ENCODE peak calls at places on chromosomes 3 and 15, in nine cellular contexts. A is EL, Q is T-helper 9 cell, L is NCI-H774, V is GM19239, N is NCI-H2081, F is LoVo, B is skeletal muscle cell, S is adrenal gland. R is an unnamed sample.

GRCh38 chr15:79674124-79674465 is 222.7 kb downstream of the MTHFS start:
- DNase-seq in V (no peak), S (no peak), L (no peak), Q (no peak), F (no peak), B (no peak), A (no peak), N (no peak), R (no peak)

GRCh38 chr15:45550436-45550835 is 27.9 kb upstream of the SLC30A4 start:
- DNase-seq in Q (no peak), B (no peak), N (no peak), S (no peak), A (peak; percentile 65), F (no peak), V (no peak), L (no peak), R (peak; percentile 24)

GRCh38 chr3:189355481-189356201 is 183.9 kb downstream of the TPRG1 start:
- DNase-seq in F (peak; percentile 90), A (peak; percentile 81), S (no peak), N (no peak), L (no peak), Q (peak; percentile 9), V (no peak), B (peak; percentile 51), R (peak; percentile 47)

GRCh38 chr15:80942746-80943565 is 46.7 kb downstream of the MESD start:
- DNase-seq in V (no peak), Q (no peak), A (no peak), S (no peak), F (no peak), B (no peak), L (no peak), N (no peak), R (no peak)

GRCh38 chr15:38079236-38079635 is 144.8 kb downstream of the TMCO5A start:
- DNase-seq in F (no peak), L (no peak), Q (no peak), B (no peak), S (no peak), N (no peak), A (no peak), V (no peak), R (no peak)

GRCh38 chr15:77554306-77555080 is 78.2 kb downstream of the LINGO1 start:
- DNase-seq in Q (no peak), L (no peak), A (no peak), N (no peak), S (no peak), V (no peak), B (no peak), F (no peak), R (no peak)

GRCh38 chr15:62447742-62448141 is 282.7 kb upstream of the C2CD4B start:
- DNase-seq in S (no peak), B (no peak), F (no peak), Q (no peak), N (no peak), L (no peak), V (no peak), A (no peak), R (no peak)

GRCh38 chr15:76953913-76954312 is 22.4 kb downstream of the RCN2 start:
- DNase-seq in Q (no peak), F (no peak), V (no peak), N (no peak), S (no peak), L (no peak), A (no peak), B (no peak), R (no peak)

GRCh38 chr3:177530908-177531307 is 333.6 kb upstream of the TBL1XR1 start:
- DNase-seq in A (no peak), V (no peak), Q (no peak), L (no peak), N (no peak), S (no peak), F (no peak), B (no peak), R (no peak)

GRCh38 chr3:136543385-136543784 is 208.8 kb downstream of the STAG1 start:
- DNase-seq in N (no peak), F (no peak), A (peak; percentile 15), Q (no peak), V (no peak), L (no peak), S (no peak), B (no peak), R (no peak)

GRCh38 chr3:150765949-150766720 is 3.2 kb upstream of the SIAH2 start:
- DNase-seq in N (no peak), V (no peak), S (no peak), F (no peak), A (peak; percentile 67), B (peak; percentile 39), L (no peak), Q (no peak), R (peak; percentile 77)

GRCh38 chr3:15010664-15011063 is 54.5 kb downstream of the MRPS25 start:
- DNase-seq in L (no peak), N (no peak), V (no peak), S (no peak), A (no peak), Q (no peak), B (no peak), F (no peak), R (no peak)

GRCh38 chr3:161413127-161413854 is 42.0 kb upstream of the SPTSSB start:
- DNase-seq in F (no peak), B (peak; percentile 54), Q (no peak), S (peak; percentile 56), N (no peak), A (peak; percentile 16), V (no peak), L (no peak), R (peak; percentile 83)

GRCh38 chr15:56918046-56918906 is at the start of gene TCF12:
- DNase-seq in S (peak; percentile 95), V (peak; percentile 83), L (peak; percentile 94), N (peak; percentile 95), Q (peak; percentile 81), A (peak; percentile 96), B (peak; percentile 90), F (peak; percentile 95), R (peak; percentile 98)

GRCh38 chr3:30511524-30512278 is 94.7 kb upstream of the TGFBR2 start:
- DNase-seq in N (no peak), V (no peak), B (peak; percentile 96), A (peak; percentile 96), F (no peak), L (no peak), Q (no peak), S (peak; percentile 68), R (peak; percentile 92)

GRCh38 chr3:73580343-73580742 is 44.4 kb downstream of the PDZRN3 start:
- DNase-seq in Q (no peak), L (no peak), F (no peak), S (no peak), V (no peak), N (peak; percentile 21), A (peak; percentile 86), B (peak; percentile 100), R (peak; percentile 87)

GRCh38 chr3:183619020-183619419 is 16.4 kb upstream of the KLHL24 start:
- DNase-seq in N (no peak), S (no peak), B (no peak), F (no peak), Q (no peak), V (no peak), A (no peak), L (no peak), R (no peak)

GRCh38 chr15:44034933-44035624 is 160.0 kb downstream of the FRMD5 start:
- DNase-seq in F (no peak), B (no peak), L (no peak), A (peak; percentile 70), Q (no peak), V (no peak), S (no peak), N (no peak), R (peak; percentile 82)

GRCh38 chr3:189298469-189299375 is 127.0 kb downstream of the TPRG1 start:
- DNase-seq in Q (no peak), N (no peak), B (no peak), V (no peak), F (no peak), A (peak; percentile 21), L (no peak), S (no peak), R (no peak)

GRCh38 chr3:177946965-177947364 is 589.3 kb upstream of the KCNMB2 start:
- DNase-seq in Q (no peak), S (no peak), N (no peak), L (no peak), B (no peak), F (no peak), V (no peak), A (no peak), R (no peak)

GRCh38 chr3:81723732-81724313 is 37.6 kb downstream of the GBE1 start:
- DNase-seq in V (no peak), B (no peak), N (peak; percentile 48), L (peak; percentile 2), S (no peak), A (peak; percentile 47), Q (no peak), F (no peak), R (peak; percentile 69)

GRCh38 chr3:152400912-152401311 is 132.2 kb downstream of the MBNL1 start:
- DNase-seq in A (peak; percentile 92), N (no peak), V (no peak), F (no peak), Q (no peak), B (no peak), S (no peak), L (no peak), R (peak; percentile 72)

GRCh38 chr3:184874709-184875644 is 63.0 kb downstream of the VPS8 start:
- DNase-seq in B (peak; percentile 3), F (peak; percentile 41), Q (no peak), A (peak; percentile 32), V (no peak), N (peak; percentile 53), L (peak; percentile 25), S (peak; percentile 59), R (peak; percentile 45)

GRCh38 chr15:66641485-66642313 is 60.3 kb upstream of the SMAD6 start:
- DNase-seq in L (no peak), S (no peak), Q (no peak), V (no peak), N (no peak), F (no peak), A (no peak), B (no peak), R (no peak)

GRCh38 chr15:96355561-96356129 is 25.1 kb downstream of the NR2F2 start:
- DNase-seq in Q (no peak), L (no peak), S (no peak), V (no peak), N (no peak), B (no peak), F (no peak), A (no peak), R (no peak)

GRCh38 chr3:7813412-7813811 is 688.2 kb upstream of the LMCD1 start:
- DNase-seq in V (no peak), L (no peak), N (peak; percentile 51), F (no peak), S (no peak), A (no peak), B (no peak), Q (no peak), R (no peak)

GRCh38 chr15:92467245-92467644 is 73.6 kb downstream of the ST8SIA2 start:
- DNase-seq in V (no peak), N (no peak), L (no peak), F (no peak), Q (no peak), S (no peak), B (no peak), A (no peak), R (no peak)

GRCh38 chr3:9224490-9224889 is 25.0 kb downstream of the SRGAP3 start:
- DNase-seq in B (no peak), V (peak; percentile 55), S (no peak), N (no peak), L (no peak), Q (no peak), A (peak; percentile 11), F (peak; percentile 2), R (no peak)

GRCh38 chr3:184383033-184383740 is 3.3 kb downstream of the CHRD start:
- DNase-seq in B (no peak), Q (no peak), S (no peak), A (no peak), F (no peak), L (no peak), N (no peak), V (no peak), R (no peak)

GRCh38 chr3:139718415-139718814 is 40.6 kb upstream of the NMNAT3 start:
- DNase-seq in A (peak; percentile 8), Q (no peak), F (no peak), V (no peak), N (peak; percentile 40), S (peak; percentile 70), B (peak; percentile 7), L (no peak), R (peak; percentile 47)

GRCh38 chr3:107265526-107265925 is 111.7 kb upstream of the CCDC54 start:
- DNase-seq in F (no peak), N (no peak), Q (no peak), B (no peak), V (no peak), L (no peak), S (no peak), A (no peak), R (no peak)

R was measured in astrocyte of the spinal cord.